ENCODE peak calls at places on chromosome 3, in eight cellular contexts. W, I, R, A, H, E, O and Y are unnamed samples.

GRCh38 chr3:134143828-134144390 is 106.8 kb downstream of the RYK start:
- DNase-seq in E (no peak), A (no peak), I (no peak), R (no peak), W (no peak), H (peak), O (no peak), Y (no peak)

GRCh38 chr3:121491683-121492082 is 54.1 kb downstream of the POLQ start:
- DNase-seq in E (no peak), O (no peak), W (no peak), I (no peak), H (no peak), A (no peak), R (no peak), Y (no peak)

GRCh38 chr3:18489939-18490338 is 64.8 kb upstream of the SATB1 start:
- DNase-seq in I (peak), R (no peak), W (no peak), O (no peak), H (no peak), A (no peak), E (no peak), Y (no peak)

GRCh38 chr3:192816274-192816853 is 89.0 kb upstream of the FGF12 start:
- DNase-seq in R (no peak), E (no peak), H (peak), W (peak), O (peak), A (no peak), I (no peak), Y (no peak)

GRCh38 chr3:160154033-160154432 is 71.2 kb upstream of the C3orf80 start:
- DNase-seq in W (no peak), H (no peak), O (peak), R (no peak), I (no peak), A (no peak), E (no peak), Y (no peak)

GRCh38 chr3:37141676-37142075 is 32.7 kb downstream of the LRRFIP2 start:
- DNase-seq in R (no peak), H (no peak), A (no peak), E (no peak), O (no peak), W (no peak), I (no peak), Y (no peak)

GRCh38 chr3:129018751-129019150 is 17.6 kb downstream of the EFCC1 start:
- DNase-seq in W (no peak), O (no peak), A (no peak), I (no peak), E (no peak), R (no peak), H (no peak), Y (no peak)

GRCh38 chr3:183897606-183898384 is 13.1 kb upstream of the PARL start:
- DNase-seq in A (no peak), I (no peak), H (no peak), R (no peak), E (no peak), W (no peak), O (no peak), Y (no peak)

GRCh38 chr3:193031909-193032308 is 114.3 kb upstream of the MB21D2 start:
- DNase-seq in A (no peak), W (no peak), R (no peak), E (no peak), O (no peak), I (no peak), H (no peak), Y (no peak)

GRCh38 chr3:39808467-39809180 is 785 bp upstream of the MYRIP start:
- DNase-seq in A (no peak), E (no peak), I (no peak), H (no peak), R (no peak), W (no peak), O (peak), Y (peak)

GRCh38 chr3:193851941-193852674 is 259.1 kb downstream of the OPA1 start:
- DNase-seq in W (peak), E (no peak), O (no peak), H (no peak), R (no peak), I (no peak), A (no peak), Y (no peak)

GRCh38 chr3:147680820-147681488 is 271.8 kb downstream of the ZIC1 start:
- DNase-seq in R (no peak), H (no peak), O (no peak), W (peak), E (no peak), A (no peak), I (no peak), Y (peak)

GRCh38 chr3:8982509-8982908 is 19.2 kb upstream of the RAD18 start:
- DNase-seq in O (peak), W (no peak), I (no peak), A (no peak), E (no peak), H (no peak), R (no peak), Y (no peak)

GRCh38 chr3:31140470-31140869 is 246.0 kb upstream of the GADL1 start:
- DNase-seq in W (no peak), A (no peak), I (no peak), E (no peak), O (no peak), R (no peak), H (no peak), Y (no peak)

GRCh38 chr3:20914260-20914659 is 728.3 kb upstream of the SGO1 start:
- DNase-seq in O (peak), E (no peak), W (no peak), I (no peak), R (no peak), A (no peak), H (no peak), Y (no peak)

GRCh38 chr3:63968612-63969350 is 54.5 kb downstream of the PSMD6 start:
- DNase-seq in I (no peak), R (no peak), E (no peak), W (no peak), H (no peak), A (no peak), O (peak), Y (no peak)

GRCh38 chr3:126389112-126389791 is 5.5 kb upstream of the CFAP100 start:
- DNase-seq in E (peak), O (peak), I (no peak), W (no peak), A (peak), H (peak), R (peak), Y (peak)

GRCh38 chr3:197458179-197458707 is 97.5 kb downstream of the BDH1 start:
- DNase-seq in E (no peak), I (no peak), O (no peak), A (no peak), W (no peak), H (no peak), R (no peak), Y (no peak)

GRCh38 chr3:166405465-166405864 is 568.2 kb upstream of the BCHE start:
- DNase-seq in H (no peak), O (no peak), I (no peak), E (no peak), W (no peak), R (no peak), A (no peak), Y (no peak)

GRCh38 chr3:126537730-126538281 is 13.9 kb downstream of the CHST13 start:
- DNase-seq in A (no peak), I (no peak), W (no peak), H (peak), E (no peak), R (no peak), O (peak), Y (no peak)

GRCh38 chr3:190481779-190482178 is 32.1 kb upstream of the TMEM207 start:
- DNase-seq in R (no peak), H (no peak), E (no peak), I (no peak), O (no peak), W (no peak), A (no peak), Y (no peak)

GRCh38 chr3:152183473-152183872 is 85.3 kb upstream of the MBNL1 start:
- DNase-seq in O (no peak), A (no peak), I (peak), H (no peak), R (no peak), E (no peak), W (peak), Y (peak)